ENCODE peak calls at places on chromosomes 1 and 21, in five cellular contexts. B is left ventricle myocardium inferior, X is NAMALWA, Q is IMR-90, C is psoas muscle. D is an unnamed sample.

GRCh38 chr1:179447489-179447888 is 81.7 kb downstream of the AXDND1 start:
- DNase-seq in B (no peak), X (peak; percentile 57), Q (peak; percentile 2), C (no peak), D (no peak)

GRCh38 chr1:55244476-55245109 is 29.4 kb upstream of the USP24 start:
- DNase-seq in B (no peak), X (no peak), Q (peak; percentile 43), C (no peak), D (no peak)

GRCh38 chr1:155136728-155137127 is 1.1 kb downstream of the SLC50A1 start:
- DNase-seq in B (no peak), X (peak; percentile 68), Q (no peak), C (no peak), D (peak; percentile 36)

GRCh38 chr1:245946905-245947304 is 560.2 kb downstream of the SMYD3 start:
- DNase-seq in B (no peak), X (no peak), Q (no peak), C (no peak), D (no peak)

GRCh38 chr21:21030311-21030710 is 32.1 kb downstream of the NCAM2 start:
- DNase-seq in B (no peak), X (no peak), Q (no peak), C (no peak), D (no peak)

GRCh38 chr1:116574581-116575291 is 3.9 kb upstream of the CD58 start:
- DNase-seq in B (peak; percentile 59), X (peak; percentile 77), Q (peak; percentile 65), C (peak; percentile 47), D (peak; percentile 61)

GRCh38 chr1:235074335-235075120 is 54.1 kb downstream of the TOMM20 start:
- DNase-seq in B (peak; percentile 45), X (peak; percentile 27), Q (peak; percentile 92), C (peak; percentile 55), D (peak; percentile 68)

GRCh38 chr1:40861227-40862003 is 748 bp downstream of the CITED4 start:
- DNase-seq in B (peak; percentile 63), X (no peak), Q (peak; percentile 48), C (peak; percentile 59), D (peak; percentile 30)

GRCh38 chr21:44530903-44531605 is 8.9 kb downstream of the KRTAP10-1 start:
- DNase-seq in B (peak; percentile 4), X (no peak), Q (no peak), C (no peak), D (no peak)

D was measured in NCI-H345.